ENCODE peak calls at places on chromosomes 4 and X, in nine cellular contexts. One of them, this sample, is unnamed.
A peak's percentile ranks its signal among the peaks of the same experiment; 100 is the strongest.

GRCh38 chrX:9905288-9905687 is 61.9 kb upstream of the CLDN34 start:
- DNase-seq in tibial nerve: no peak
- DNase-seq in AG04450: no peak
- DNase-seq in pancreas: no peak
- DNase-seq in GM12878: no peak
- DNase-seq in WERI-Rb-1: no peak
- DNase-seq in bronchial epithelial cell: no peak
- DNase-seq in fibroblast of mammary gland: peak; percentile 72
- DNase-seq in neural progenitor cell: no peak
- DNase-seq in this sample: no peak

GRCh38 chr4:39613093-39613656 is 25.5 kb downstream of the SMIM14 start:
- DNase-seq in tibial nerve: no peak
- DNase-seq in GM12878: no peak
- DNase-seq in bronchial epithelial cell: peak; percentile 62
- DNase-seq in neural progenitor cell: no peak
- DNase-seq in AG04450: no peak
- DNase-seq in fibroblast of mammary gland: peak; percentile 38
- DNase-seq in pancreas: no peak
- DNase-seq in WERI-Rb-1: no peak
- DNase-seq in this sample: no peak

GRCh38 chr4:57131849-57132745 is 21.9 kb upstream of the IGFBP7 start:
- DNase-seq in GM12878: no peak
- DNase-seq in bronchial epithelial cell: peak; percentile 45
- DNase-seq in AG04450: no peak
- DNase-seq in tibial nerve: no peak
- DNase-seq in fibroblast of mammary gland: no peak
- DNase-seq in pancreas: no peak
- DNase-seq in neural progenitor cell: peak; percentile 6
- DNase-seq in WERI-Rb-1: no peak
- DNase-seq in this sample: no peak

GRCh38 chrX:102345916-102346315 is 93.9 kb downstream of the NXF2B start:
- DNase-seq in bronchial epithelial cell: peak; percentile 15
- DNase-seq in AG04450: no peak
- DNase-seq in WERI-Rb-1: peak; percentile 57
- DNase-seq in GM12878: no peak
- DNase-seq in fibroblast of mammary gland: peak; percentile 53
- DNase-seq in neural progenitor cell: peak; percentile 63
- DNase-seq in tibial nerve: peak; percentile 82
- DNase-seq in pancreas: peak; percentile 61
- DNase-seq in this sample: no peak

GRCh38 chr4:15314974-15315373 is 112.9 kb upstream of the C1QTNF7 start:
- DNase-seq in bronchial epithelial cell: peak; percentile 79
- DNase-seq in WERI-Rb-1: no peak
- DNase-seq in GM12878: no peak
- DNase-seq in tibial nerve: no peak
- DNase-seq in neural progenitor cell: no peak
- DNase-seq in fibroblast of mammary gland: no peak
- DNase-seq in pancreas: no peak
- DNase-seq in AG04450: no peak
- DNase-seq in this sample: no peak

GRCh38 chrX:94908648-94909047 is 1234.6 kb downstream of the FAM133A start:
- DNase-seq in GM12878: no peak
- DNase-seq in neural progenitor cell: no peak
- DNase-seq in bronchial epithelial cell: no peak
- DNase-seq in pancreas: no peak
- DNase-seq in AG04450: no peak
- DNase-seq in WERI-Rb-1: no peak
- DNase-seq in fibroblast of mammary gland: no peak
- DNase-seq in tibial nerve: no peak
- DNase-seq in this sample: no peak

GRCh38 chr4:71648448-71648847 is 135.4 kb downstream of the GC start:
- DNase-seq in AG04450: no peak
- DNase-seq in bronchial epithelial cell: peak; percentile 95
- DNase-seq in fibroblast of mammary gland: no peak
- DNase-seq in tibial nerve: no peak
- DNase-seq in pancreas: no peak
- DNase-seq in GM12878: no peak
- DNase-seq in WERI-Rb-1: no peak
- DNase-seq in neural progenitor cell: no peak
- DNase-seq in this sample: no peak

GRCh38 chr4:74453037-74453635 is 8.2 kb downstream of the AREG start:
- DNase-seq in tibial nerve: no peak
- DNase-seq in bronchial epithelial cell: no peak
- DNase-seq in neural progenitor cell: no peak
- DNase-seq in pancreas: no peak
- DNase-seq in GM12878: no peak
- DNase-seq in WERI-Rb-1: no peak
- DNase-seq in AG04450: no peak
- DNase-seq in fibroblast of mammary gland: no peak
- DNase-seq in this sample: no peak

GRCh38 chr4:52234539-52235174 is 183.6 kb downstream of the SPATA18 start:
- DNase-seq in bronchial epithelial cell: peak; percentile 57
- DNase-seq in neural progenitor cell: peak; percentile 22
- DNase-seq in GM12878: no peak
- DNase-seq in pancreas: no peak
- DNase-seq in fibroblast of mammary gland: peak; percentile 69
- DNase-seq in WERI-Rb-1: no peak
- DNase-seq in AG04450: no peak
- DNase-seq in tibial nerve: peak; percentile 15
- DNase-seq in this sample: peak; percentile 14

GRCh38 chr4:8015512-8015911 is 75.9 kb upstream of the AFAP1 start:
- DNase-seq in AG04450: no peak
- DNase-seq in tibial nerve: peak; percentile 14
- DNase-seq in bronchial epithelial cell: peak; percentile 17
- DNase-seq in GM12878: no peak
- DNase-seq in neural progenitor cell: no peak
- DNase-seq in WERI-Rb-1: no peak
- DNase-seq in pancreas: no peak
- DNase-seq in fibroblast of mammary gland: peak; percentile 14
- DNase-seq in this sample: no peak

GRCh38 chr4:168153596-168154440 is 61.5 kb downstream of the ANXA10 start:
- DNase-seq in GM12878: peak; percentile 4
- DNase-seq in bronchial epithelial cell: peak; percentile 53
- DNase-seq in AG04450: peak; percentile 61
- DNase-seq in WERI-Rb-1: peak; percentile 82
- DNase-seq in pancreas: peak; percentile 69
- DNase-seq in neural progenitor cell: peak; percentile 81
- DNase-seq in fibroblast of mammary gland: peak; percentile 76
- DNase-seq in tibial nerve: peak; percentile 92
- DNase-seq in this sample: no peak

GRCh38 chr4:107870916-107871786 is 46.4 kb downstream of the SGMS2 start:
- DNase-seq in AG04450: no peak
- DNase-seq in bronchial epithelial cell: no peak
- DNase-seq in pancreas: no peak
- DNase-seq in WERI-Rb-1: no peak
- DNase-seq in tibial nerve: no peak
- DNase-seq in neural progenitor cell: no peak
- DNase-seq in fibroblast of mammary gland: peak; percentile 54
- DNase-seq in GM12878: no peak
- DNase-seq in this sample: no peak

GRCh38 chrX:130726661-130727060 is 176.3 kb downstream of the ENOX2 start:
- DNase-seq in bronchial epithelial cell: peak; percentile 44
- DNase-seq in WERI-Rb-1: no peak
- DNase-seq in GM12878: no peak
- DNase-seq in tibial nerve: no peak
- DNase-seq in neural progenitor cell: no peak
- DNase-seq in pancreas: no peak
- DNase-seq in fibroblast of mammary gland: peak; percentile 82
- DNase-seq in AG04450: no peak
- DNase-seq in this sample: no peak

GRCh38 chr4:173990879-173991231 is 292.6 kb downstream of the FBXO8 start:
- DNase-seq in GM12878: no peak
- DNase-seq in AG04450: no peak
- DNase-seq in WERI-Rb-1: peak; percentile 78
- DNase-seq in pancreas: no peak
- DNase-seq in bronchial epithelial cell: no peak
- DNase-seq in neural progenitor cell: peak; percentile 54
- DNase-seq in tibial nerve: no peak
- DNase-seq in fibroblast of mammary gland: no peak
- DNase-seq in this sample: no peak
- TF ChIP-seq CTCF in GM12878: no peak
- TF ChIP-seq CTCF in AG04450: no peak
- TF ChIP-seq CTCF in WERI-Rb-1: peak; percentile 51
- TF ChIP-seq CTCF in pancreas: no peak
- TF ChIP-seq CTCF in bronchial epithelial cell: no peak
- TF ChIP-seq CTCF in neural progenitor cell: no peak
- TF ChIP-seq CTCF in tibial nerve: no peak
- TF ChIP-seq CTCF in fibroblast of mammary gland: no peak
- TF ChIP-seq CTCF in this sample: no peak

GRCh38 chrX:134670241-134670811 is 12.1 kb upstream of the PLAC1 start:
- DNase-seq in tibial nerve: no peak
- DNase-seq in neural progenitor cell: peak; percentile 3
- DNase-seq in pancreas: peak; percentile 26
- DNase-seq in bronchial epithelial cell: peak; percentile 81
- DNase-seq in AG04450: peak; percentile 61
- DNase-seq in GM12878: no peak
- DNase-seq in WERI-Rb-1: no peak
- DNase-seq in fibroblast of mammary gland: peak; percentile 64
- DNase-seq in this sample: peak; percentile 70

GRCh38 chrX:134673123-134673522 is 14.9 kb upstream of the PLAC1 start:
- DNase-seq in AG04450: no peak
- DNase-seq in GM12878: no peak
- DNase-seq in WERI-Rb-1: no peak
- DNase-seq in tibial nerve: no peak
- DNase-seq in pancreas: no peak
- DNase-seq in fibroblast of mammary gland: no peak
- DNase-seq in bronchial epithelial cell: no peak
- DNase-seq in neural progenitor cell: no peak
- DNase-seq in this sample: no peak

GRCh38 chrX:134671207-134671750 is 13.0 kb upstream of the PLAC1 start:
- DNase-seq in AG04450: no peak
- DNase-seq in tibial nerve: no peak
- DNase-seq in fibroblast of mammary gland: no peak
- DNase-seq in WERI-Rb-1: no peak
- DNase-seq in neural progenitor cell: no peak
- DNase-seq in pancreas: no peak
- DNase-seq in bronchial epithelial cell: peak; percentile 76
- DNase-seq in GM12878: no peak
- DNase-seq in this sample: no peak

GRCh38 chrX:134672101-134672500 is 13.8 kb upstream of the PLAC1 start:
- DNase-seq in WERI-Rb-1: no peak
- DNase-seq in fibroblast of mammary gland: no peak
- DNase-seq in pancreas: no peak
- DNase-seq in AG04450: no peak
- DNase-seq in tibial nerve: no peak
- DNase-seq in neural progenitor cell: no peak
- DNase-seq in bronchial epithelial cell: no peak
- DNase-seq in GM12878: no peak
- DNase-seq in this sample: no peak

DNA sequence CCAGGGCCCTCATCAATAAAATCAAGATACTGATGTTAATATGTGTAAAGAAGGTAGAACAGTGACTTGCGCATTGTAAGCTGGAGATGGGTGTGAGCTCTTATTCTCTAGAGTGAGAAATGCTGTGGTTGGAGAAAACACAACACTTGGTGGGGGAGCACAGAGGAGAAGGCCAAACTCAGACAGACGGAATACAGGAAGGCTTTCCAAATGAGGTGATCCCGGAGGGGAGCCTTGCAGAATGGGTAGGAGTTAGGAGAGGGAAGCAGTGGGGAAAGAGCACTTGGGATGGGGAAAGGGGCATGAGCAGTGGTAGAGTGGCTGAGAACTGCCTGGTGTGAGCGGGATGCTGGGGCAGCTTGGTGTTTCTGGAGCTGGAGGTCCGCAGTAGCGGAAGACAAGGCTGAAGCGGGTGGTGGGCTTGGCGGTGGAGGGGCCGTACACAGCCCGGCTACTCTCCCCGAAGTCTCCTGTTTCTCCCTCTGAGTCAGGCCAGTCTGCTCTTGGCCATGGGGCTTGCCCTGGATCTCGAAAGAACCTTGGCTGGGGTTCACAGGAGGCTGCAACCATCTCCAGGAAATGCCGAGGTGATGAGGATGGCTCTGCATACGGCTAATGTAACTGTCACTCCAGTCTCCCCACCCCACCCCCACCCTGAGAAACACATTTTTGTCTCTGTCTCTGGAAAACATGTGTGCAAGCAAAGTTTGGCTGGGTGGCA is 11.3 kb upstream of the PLAC1 start:
- DNase-seq in WERI-Rb-1: no peak
- DNase-seq in AG04450: peak; percentile 78
- DNase-seq in neural progenitor cell: no peak
- DNase-seq in bronchial epithelial cell: peak; percentile 74
- DNase-seq in fibroblast of mammary gland: peak; percentile 92
- DNase-seq in GM12878: no peak
- DNase-seq in pancreas: no peak
- DNase-seq in tibial nerve: no peak
- DNase-seq in this sample: peak; percentile 69
- H3K4me3 ChIP-seq in WERI-Rb-1: no peak overlapping the region
- H3K4me3 ChIP-seq in AG04450: no peak overlapping the region
- H3K4me3 ChIP-seq in neural progenitor cell: no peak overlapping the region
- H3K4me3 ChIP-seq in bronchial epithelial cell: no peak overlapping the region
- H3K4me3 ChIP-seq in fibroblast of mammary gland: no peak overlapping the region
- H3K4me3 ChIP-seq in GM12878: no peak overlapping the region
- H3K4me3 ChIP-seq in pancreas: no peak overlapping the region
- H3K4me3 ChIP-seq in tibial nerve: no peak overlapping the region
- H3K4me3 ChIP-seq in this sample: peak overlapping the region; percentile 36

GRCh38 chrX:87337267-87337666 is 180.3 kb upstream of the KLHL4 start:
- DNase-seq in neural progenitor cell: no peak
- DNase-seq in fibroblast of mammary gland: no peak
- DNase-seq in GM12878: no peak
- DNase-seq in pancreas: no peak
- DNase-seq in WERI-Rb-1: no peak
- DNase-seq in AG04450: no peak
- DNase-seq in tibial nerve: no peak
- DNase-seq in bronchial epithelial cell: no peak
- DNase-seq in this sample: no peak

GRCh38 chrX:87338510-87338909 is 179.1 kb upstream of the KLHL4 start:
- DNase-seq in neural progenitor cell: peak; percentile 44
- DNase-seq in fibroblast of mammary gland: peak; percentile 16
- DNase-seq in AG04450: no peak
- DNase-seq in tibial nerve: no peak
- DNase-seq in GM12878: no peak
- DNase-seq in pancreas: no peak
- DNase-seq in WERI-Rb-1: no peak
- DNase-seq in bronchial epithelial cell: peak; percentile 4
- DNase-seq in this sample: no peak
- TF ChIP-seq CTCF in neural progenitor cell: peak; percentile 59
- TF ChIP-seq CTCF in fibroblast of mammary gland: peak; percentile 34
- TF ChIP-seq CTCF in AG04450: no peak
- TF ChIP-seq CTCF in tibial nerve: peak; percentile 24
- TF ChIP-seq CTCF in GM12878: peak; percentile 26
- TF ChIP-seq CTCF in pancreas: no peak
- TF ChIP-seq CTCF in WERI-Rb-1: no peak
- TF ChIP-seq CTCF in bronchial epithelial cell: no peak
- TF ChIP-seq CTCF in this sample: no peak

GRCh38 chr4:77740480-77740879 is 78.7 kb downstream of the CNOT6L start:
- DNase-seq in bronchial epithelial cell: no peak
- DNase-seq in tibial nerve: no peak
- DNase-seq in fibroblast of mammary gland: no peak
- DNase-seq in GM12878: no peak
- DNase-seq in WERI-Rb-1: no peak
- DNase-seq in AG04450: no peak
- DNase-seq in neural progenitor cell: no peak
- DNase-seq in pancreas: no peak
- DNase-seq in this sample: no peak

DNA sequence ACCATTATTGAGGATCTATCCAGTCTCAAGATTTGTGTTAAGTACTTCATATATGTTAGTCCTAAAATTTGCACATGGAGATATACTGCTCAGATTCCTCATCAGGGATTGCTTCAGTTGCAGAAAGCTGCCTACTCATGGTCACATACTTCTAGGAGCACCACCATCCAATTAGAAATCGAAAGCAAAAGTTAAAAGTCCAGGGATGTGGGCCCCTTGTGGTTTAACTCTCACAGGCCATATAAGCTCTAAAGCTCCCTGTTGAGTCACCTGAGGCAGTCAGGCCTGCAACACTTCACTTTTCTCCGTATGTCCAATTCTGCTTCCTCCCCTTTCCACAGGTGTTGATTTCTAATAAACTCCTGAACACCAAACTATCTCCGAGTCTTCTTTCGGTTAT is 84.2 kb downstream of the CNOT6L start:
- DNase-seq in GM12878: peak; percentile 52
- DNase-seq in neural progenitor cell: no peak
- DNase-seq in bronchial epithelial cell: peak; percentile 12
- DNase-seq in pancreas: no peak
- DNase-seq in fibroblast of mammary gland: peak; percentile 63
- DNase-seq in tibial nerve: no peak
- DNase-seq in AG04450: peak; percentile 26
- DNase-seq in WERI-Rb-1: no peak
- DNase-seq in this sample: peak; percentile 34
- H3K4me3 ChIP-seq in GM12878: peak overlapping the region; percentile 26
- H3K4me3 ChIP-seq in neural progenitor cell: no peak overlapping the region
- H3K4me3 ChIP-seq in bronchial epithelial cell: no peak overlapping the region
- H3K4me3 ChIP-seq in pancreas: no peak overlapping the region
- H3K4me3 ChIP-seq in fibroblast of mammary gland: no peak overlapping the region
- H3K4me3 ChIP-seq in tibial nerve: no peak overlapping the region
- H3K4me3 ChIP-seq in AG04450: no peak overlapping the region
- H3K4me3 ChIP-seq in WERI-Rb-1: no peak overlapping the region
- H3K4me3 ChIP-seq in this sample: no peak overlapping the region

This sample was measured in AG04449.